ENCODE peak calls at places on chromosomes 4 and X, in seven cellular contexts. M, U, B, N, T, F and Q are unnamed samples.

GRCh38 chr4:82248903-82249632 is 124.7 kb downstream of the HNRNPD start:
- DNase-seq in M (no peak), U (no peak), B (no peak), N (no peak), T (no peak), F (no peak), Q (no peak)

GRCh38 chrX:38627683-38628082 is 66.3 kb downstream of the TSPAN7 start:
- DNase-seq in M (peak; percentile 28), U (no peak), B (peak; percentile 7), N (no peak), T (no peak), F (peak; percentile 40), Q (no peak)

GRCh38 chr4:140103676-140104075 is 50.3 kb downstream of the MAML3 start:
- DNase-seq in M (no peak), U (no peak), B (peak; percentile 56), N (no peak), T (peak; percentile 77), F (no peak), Q (no peak)

GRCh38 chrX:113892891-113893290 is 691.0 kb upstream of the HTR2C start:
- DNase-seq in M (no peak), U (no peak), B (no peak), N (no peak), T (no peak), F (no peak), Q (no peak)

GRCh38 chr4:26753642-26754041 is 107.0 kb upstream of the STIM2 start:
- DNase-seq in M (peak; percentile 39), U (no peak), B (no peak), N (no peak), T (no peak), F (no peak), Q (peak; percentile 21)

GRCh38 chrX:71870337-71871098 is 40.1 kb upstream of the NHSL2 start:
- DNase-seq in M (peak; percentile 10), U (no peak), B (no peak), N (no peak), T (no peak), F (no peak), Q (no peak)

GRCh38 chrX:41010188-41010846 is 74.9 kb upstream of the USP9X start:
- DNase-seq in M (peak; percentile 85), U (peak; percentile 84), B (peak; percentile 72), N (peak; percentile 66), T (peak; percentile 87), F (peak; percentile 86), Q (peak; percentile 61)

GRCh38 chr4:124903995-124904722 is 191.6 kb upstream of the ANKRD50 start:
- DNase-seq in M (peak; percentile 26), U (no peak), B (no peak), N (no peak), T (peak; percentile 43), F (peak; percentile 77), Q (no peak)

GRCh38 chr4:121950680-121951569 is 935 bp downstream of the TRPC3 start:
- DNase-seq in M (peak; percentile 49), U (peak; percentile 46), B (peak; percentile 12), N (no peak), T (peak; percentile 11), F (peak; percentile 39), Q (peak; percentile 16)

GRCh38 chr4:28225005-28225404 is 1364.4 kb downstream of the STIM2 start:
- DNase-seq in M (peak; percentile 64), U (no peak), B (no peak), N (no peak), T (peak; percentile 57), F (peak; percentile 9), Q (no peak)

GRCh38 chr4:98720871-98721480 is 62.6 kb upstream of the TSPAN5 start:
- DNase-seq in M (no peak), U (no peak), B (no peak), N (no peak), T (peak; percentile 28), F (no peak), Q (no peak)

GRCh38 chr4:100462206-100462605 is 55.6 kb downstream of the EMCN start:
- DNase-seq in M (no peak), U (no peak), B (no peak), N (no peak), T (peak; percentile 17), F (no peak), Q (no peak)

GRCh38 chrX:107445636-107446035 is 3.8 kb upstream of the FRMPD3 start:
- DNase-seq in M (no peak), U (no peak), B (no peak), N (no peak), T (no peak), F (no peak), Q (no peak)

GRCh38 chrX:30791296-30792278 is 97.5 kb downstream of the TAB3 start:
- DNase-seq in M (no peak), U (peak; percentile 29), B (no peak), N (no peak), T (no peak), F (no peak), Q (no peak)

GRCh38 chr4:173167793-173168395 is 717 bp upstream of the GALNT7 start:
- DNase-seq in M (peak; percentile 60), U (peak; percentile 45), B (peak; percentile 17), N (peak; percentile 53), T (no peak), F (peak; percentile 76), Q (peak; percentile 42)

GRCh38 chr4:157315968-157316367 is 95.4 kb downstream of the GRIA2 start:
- DNase-seq in M (no peak), U (no peak), B (no peak), N (no peak), T (no peak), F (no peak), Q (no peak)

GRCh38 chr4:6942238-6942800 is 32.7 kb downstream of the TBC1D14 start:
- DNase-seq in M (peak; percentile 87), U (no peak), B (peak; percentile 62), N (no peak), T (peak; percentile 97), F (no peak), Q (peak; percentile 79)

GRCh38 chr4:144353240-144353639 is 212.7 kb upstream of the GYPA start:
- DNase-seq in M (no peak), U (no peak), B (no peak), N (no peak), T (no peak), F (peak; percentile 10), Q (no peak)

GRCh38 chr4:163003979-163004378 is 162.7 kb downstream of the NAF1 start:
- DNase-seq in M (no peak), U (no peak), B (no peak), N (no peak), T (no peak), F (no peak), Q (no peak)

GRCh38 chrX:14963447-14964236 is 90.4 kb downstream of the MOSPD2 start:
- DNase-seq in M (no peak), U (no peak), B (no peak), N (no peak), T (peak; percentile 65), F (no peak), Q (peak; percentile 2)